ENCODE peak calls at places on chromosomes 16 and 17, in five cellular contexts. W is SHP77 treated with DMSO at 0.1 percent for 48 hours, B is mucosa of descending colon, L is cardiac muscle cell, T is GM03348. A is an unnamed sample.

GRCh38 chr16:2798723-2799204 is 494 bp downstream of the PRSS41 start:
- DNase-seq in W (no peak), B (peak), L (no peak), T (no peak), A (no peak)

GRCh38 chr16:48194828-48195566 is 39.2 kb upstream of the ABCC12 start:
- DNase-seq in W (peak), B (no peak), L (no peak), T (no peak), A (peak)

GRCh38 chr17:83189673-83190385 is 110.4 kb downstream of the METRNL start:
- DNase-seq in W (no peak), B (peak), L (no peak), T (peak), A (no peak)

GRCh38 chr16:53052519-53053501 is at the start of gene CHD9NB:
- DNase-seq in W (no peak), B (no peak), L (no peak), T (peak), A (no peak)

GRCh38 chr17:2482218-2482617 is 29.5 kb downstream of the METTL16 start:
- DNase-seq in W (no peak), B (no peak), L (no peak), T (no peak), A (no peak)

GRCh38 chr16:56263711-56264608 is 72.7 kb downstream of the GNAO1 start:
- DNase-seq in W (no peak), B (no peak), L (peak), T (no peak), A (no peak)

GRCh38 chr17:28701987-28702751 is 9.5 kb downstream of the PROCA1 start:
- DNase-seq in W (no peak), B (no peak), L (no peak), T (no peak), A (no peak)

GRCh38 chr16:86167061-86167460 is 268.1 kb downstream of the IRF8 start:
- DNase-seq in W (no peak), B (peak), L (no peak), T (no peak), A (no peak)

GRCh38 chr16:70430667-70431536 is 8.0 kb downstream of the ST3GAL2 start:
- DNase-seq in W (no peak), B (no peak), L (no peak), T (no peak), A (no peak)

GRCh38 chr17:35245196-35245486 is 2.3 kb downstream of the SLFN5 start:
- DNase-seq in W (no peak), B (no peak), L (no peak), T (peak), A (no peak)

GRCh38 chr17:2241823-2242222 is 61.8 kb downstream of the SMG6 start:
- DNase-seq in W (no peak), B (no peak), L (no peak), T (peak), A (no peak)

GRCh38 chr17:63356275-63356905 is 89.7 kb downstream of the CYB561 start:
- DNase-seq in W (no peak), B (no peak), L (no peak), T (peak), A (no peak)

GRCh38 chr17:282000-282911 is 70.4 kb downstream of the RPH3AL start:
- DNase-seq in W (no peak), B (peak), L (no peak), T (no peak), A (no peak)

GRCh38 chr16:72736074-72736473 is 311.9 kb downstream of the ZFHX3 start:
- DNase-seq in W (no peak), B (no peak), L (no peak), T (no peak), A (no peak)

GRCh38 chr17:72985882-72986720 is 106.4 kb downstream of the SLC39A11 start:
- DNase-seq in W (no peak), B (no peak), L (peak), T (peak), A (peak)

GRCh38 chr16:67294927-67295326 is 15.6 kb downstream of the PLEKHG4 start:
- DNase-seq in W (no peak), B (no peak), L (no peak), T (peak), A (no peak)

GRCh38 chr16:87702325-87702811 is 63.4 kb downstream of the KLHDC4 start:
- DNase-seq in W (no peak), B (no peak), L (peak), T (peak), A (no peak)

GRCh38 chr17:67181825-67182224 is 63.2 kb downstream of the HELZ start:
- DNase-seq in W (no peak), B (no peak), L (no peak), T (no peak), A (no peak)

GRCh38 chr17:65103896-65104295 is 33.3 kb upstream of the RGS9 start:
- DNase-seq in W (no peak), B (no peak), L (no peak), T (no peak), A (no peak)

GRCh38 chr17:41864498-41864836 is 756 bp downstream of the KLHL11 start:
- DNase-seq in W (no peak), B (no peak), L (peak), T (no peak), A (no peak)

GRCh38 chr16:67481561-67482259 is 753 bp upstream of the ATP6V0D1 start:
- DNase-seq in W (no peak), B (peak), L (no peak), T (no peak), A (no peak)

GRCh38 chr17:81419333-81419885 is 24.2 kb downstream of the BAHCC1 start:
- DNase-seq in W (peak), B (peak), L (peak), T (peak), A (peak)

GRCh38 chr17:53516643-53517042 is 306.1 kb upstream of the KIF2B start:
- DNase-seq in W (peak), B (no peak), L (peak), T (peak), A (no peak)

GRCh38 chr17:17751996-17752821 is 71.0 kb downstream of the RAI1 start:
- DNase-seq in W (peak), B (peak), L (peak), T (peak), A (peak)

GRCh38 chr17:80116276-80116922 is 15.0 kb downstream of the GAA start:
- DNase-seq in W (no peak), B (no peak), L (no peak), T (peak), A (no peak)

GRCh38 chr17:80195671-80196529 is 24.2 kb downstream of the SGSH start:
- DNase-seq in W (no peak), B (no peak), L (peak), T (peak), A (no peak)